ENCODE peak calls at places on chromosomes 16 and 17, in six cellular contexts. V is BE2C; Q is neural progenitor cell; Y is kidney; R is IMR-90; S is naive thymus-derived CD4-positive, alpha-beta T cell. P is an unnamed sample.

GRCh38 chr17:4920351-4921048 is 11.6 kb upstream of the GP1BA start:
- DNase-seq in V (no peak), R (peak; percentile 38), S (no peak), Q (no peak), Y (no peak), P (no peak)

GRCh38 chr17:38922538-38923291 is 2.7 kb upstream of the LASP1NB start:
- DNase-seq in S (no peak), Y (peak; percentile 70), R (peak; percentile 69), Q (peak; percentile 83), V (peak; percentile 75), P (peak; percentile 68)

GRCh38 chr16:57128787-57129389 is 36.5 kb downstream of the CPNE2 start:
- DNase-seq in Q (no peak), S (peak; percentile 35), Y (peak; percentile 43), R (no peak), V (no peak), P (no peak)

GRCh38 chr17:44348234-44348987 is 3.3 kb downstream of the GRN start:
- DNase-seq in Q (no peak), V (no peak), S (no peak), R (peak; percentile 57), Y (no peak), P (peak; percentile 90)

GRCh38 chr16:56257260-56257659 is 66.0 kb downstream of the GNAO1 start:
- DNase-seq in Y (no peak), Q (no peak), V (peak; percentile 93), R (peak; percentile 9), S (no peak), P (no peak)

GRCh38 chr17:77449373-77449907 is 308.7 kb downstream of the SEC14L1 start:
- DNase-seq in V (no peak), Q (no peak), Y (no peak), R (no peak), S (no peak), P (peak; percentile 75)

GRCh38 chr17:17681744-17682292 is 560 bp downstream of the RAI1 start:
- DNase-seq in Y (peak; percentile 90), S (peak; percentile 33), R (no peak), Q (peak; percentile 68), V (peak; percentile 38), P (peak; percentile 90)

GRCh38 chr16:74999683-75000480 is 1.1 kb downstream of the ZNRF1 start:
- DNase-seq in S (peak; percentile 67), Q (peak; percentile 58), R (no peak), V (peak; percentile 51), Y (peak; percentile 87), P (peak; percentile 91)

GRCh38 chr17:3905017-3905486 is 11.2 kb downstream of the P2RX1 start:
- DNase-seq in S (no peak), Y (no peak), V (no peak), R (no peak), Q (no peak), P (no peak)

GRCh38 chr17:75723201-75723930 is 2.1 kb downstream of the ITGB4 start:
- DNase-seq in Y (peak; percentile 71), V (no peak), Q (no peak), R (no peak), S (no peak), P (no peak)

GRCh38 chr16:381788-382717 is at the start of gene PGAP6:
- DNase-seq in S (peak; percentile 36), R (peak; percentile 33), V (peak; percentile 75), Y (peak; percentile 86), Q (peak; percentile 84), P (peak; percentile 93)

GRCh38 chr17:29608986-29609385 is 13.7 kb downstream of the CORO6 start:
- DNase-seq in Y (peak; percentile 57), V (no peak), R (no peak), Q (no peak), S (no peak), P (no peak)

GRCh38 chr16:19165101-19165500 is 2.9 kb upstream of the SYT17 start:
- DNase-seq in R (no peak), Y (no peak), V (no peak), S (no peak), Q (no peak), P (no peak)

GRCh38 chr16:49513040-49513439 is 139.4 kb downstream of the C16orf78 start:
- DNase-seq in R (no peak), S (no peak), Q (peak; percentile 53), Y (peak; percentile 57), V (peak; percentile 44), P (peak; percentile 41)

GRCh38 chr16:81478876-81479496 is 34.4 kb downstream of the CMIP start:
- DNase-seq in Q (no peak), V (no peak), Y (peak; percentile 72), S (no peak), R (no peak), P (peak; percentile 91)

GRCh38 chr16:46923513-46924295 is 39.5 kb downstream of the GPT2 start:
- DNase-seq in Y (no peak), S (no peak), Q (no peak), V (no peak), R (peak; percentile 33), P (no peak)

GRCh38 chr17:81244358-81245023 is 5.4 kb downstream of the NDUFAF8 start:
- DNase-seq in Y (peak; percentile 73), S (peak; percentile 3), R (no peak), V (peak; percentile 50), Q (no peak), P (peak; percentile 73)

GRCh38 chr17:48427598-48427997 is 2.4 kb downstream of the SKAP1 start:
- DNase-seq in Y (no peak), S (peak; percentile 77), R (no peak), V (no peak), Q (no peak), P (no peak)

DNA sequence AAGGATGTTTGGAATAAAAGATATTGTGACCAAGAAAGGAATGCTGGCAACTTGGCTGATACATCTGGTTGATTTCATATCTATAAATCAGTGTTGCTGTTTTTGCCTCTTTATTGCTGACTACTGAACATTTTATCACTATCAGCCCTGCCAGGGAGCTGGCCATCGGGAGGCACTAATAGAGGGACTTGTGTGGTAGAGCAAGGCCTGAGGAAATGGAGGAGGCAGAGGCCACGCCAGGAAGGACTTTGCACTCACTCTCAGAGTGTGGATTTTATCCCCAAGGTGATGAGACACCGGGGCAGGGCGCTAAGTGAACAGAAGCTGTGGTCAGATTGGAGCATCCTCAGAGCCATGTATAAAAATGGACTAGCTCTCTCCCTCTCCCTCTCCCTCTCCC is 9.3 kb upstream of the CYB561 start:
- DNase-seq in V (peak; percentile 33), R (no peak), Y (no peak), S (no peak), Q (no peak), P (no peak)
- H3K4me1 ChIP-seq in V (peaks cover 37% of the 10 kb centered on the region), R (peaks cover 6% of the 10 kb centered on the region), Y (no peaks in the 10 kb centered on the region), S (no peaks in the 10 kb centered on the region), Q (peaks cover 4% of the 10 kb centered on the region), P (peaks cover 19% of the 10 kb centered on the region)

GRCh38 chr16:70686376-70687171 is 721 bp upstream of the MTSS2 start:
- DNase-seq in Y (no peak), R (no peak), Q (no peak), V (no peak), S (peak; percentile 6), P (no peak)
- H3K4me1 ChIP-seq in Y (peaks cover 66% of the 10 kb centered on the region), R (peaks cover 61% of the 10 kb centered on the region), Q (peaks cover 14% of the 10 kb centered on the region), V (peaks cover 30% of the 10 kb centered on the region), S (no peaks in the 10 kb centered on the region), P (peaks cover 20% of the 10 kb centered on the region)

DNA sequence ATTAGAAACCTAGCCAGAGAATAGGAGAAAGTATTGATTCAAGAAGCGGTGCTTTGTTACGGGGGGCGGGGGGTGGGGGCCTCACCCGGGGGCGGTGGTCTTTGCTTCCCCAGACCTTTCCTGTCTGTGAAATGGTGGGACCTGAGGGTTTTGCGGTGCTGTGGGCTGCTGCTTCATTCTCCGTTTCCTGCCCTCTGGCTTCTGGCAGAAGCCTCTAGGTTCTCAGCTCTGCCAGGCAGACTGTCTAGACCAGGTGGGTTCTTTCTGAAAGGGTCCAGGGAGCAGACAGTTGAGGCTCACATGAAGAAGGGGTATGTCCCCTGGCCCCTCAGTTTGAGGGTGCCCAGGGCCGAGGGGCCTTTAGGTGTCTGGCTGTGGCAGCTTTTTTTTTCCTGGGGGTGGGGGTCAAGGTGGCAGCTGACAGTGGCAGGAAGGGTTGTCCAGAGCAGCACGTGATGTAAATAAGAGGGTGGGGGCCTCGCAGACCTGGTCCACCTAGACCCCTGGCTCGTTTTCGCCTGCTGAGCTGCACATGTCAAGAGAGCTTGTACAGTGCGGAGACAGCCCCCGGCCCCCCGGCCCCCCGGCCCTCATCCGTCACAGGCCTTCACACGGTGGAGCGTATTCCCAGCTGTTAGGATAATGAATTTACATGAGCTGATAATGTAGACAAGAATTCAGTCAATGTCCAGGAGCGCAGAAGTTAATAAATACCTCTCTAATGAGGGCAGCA is 14.1 kb downstream of the GSE1 start:
- DNase-seq in R (no peak), V (no peak), Y (no peak), Q (no peak), S (no peak), P (no peak)
- H3K4me1 ChIP-seq in R (no peaks in the 10 kb centered on the region), V (peaks cover 46% of the 10 kb centered on the region), Y (peaks cover 26% of the 10 kb centered on the region), Q (peaks cover 27% of the 10 kb centered on the region), S (no peaks in the 10 kb centered on the region), P (peaks cover 79% of the 10 kb centered on the region)

DNA sequence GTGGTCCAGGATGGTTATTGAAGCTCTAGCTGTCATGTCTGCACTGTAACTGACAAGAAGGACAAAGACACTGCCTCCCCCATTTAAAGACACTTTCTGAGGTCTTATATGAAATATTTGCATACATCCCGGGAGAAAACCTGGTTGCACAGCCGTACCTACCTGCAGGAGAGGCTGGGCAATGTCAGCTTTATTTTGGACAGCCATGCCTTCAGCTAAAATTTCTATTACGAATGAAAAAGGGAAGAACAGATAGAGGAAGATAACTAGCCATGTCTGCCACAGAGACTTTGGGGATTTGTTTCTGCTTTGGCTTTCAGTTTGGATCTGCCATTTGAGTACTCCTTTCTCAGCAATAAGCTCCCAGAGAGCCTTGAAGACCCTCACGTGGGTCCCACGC is 19.0 kb downstream of the SLC7A6 start:
- DNase-seq in Y (no peak), R (no peak), V (no peak), S (no peak), Q (no peak), P (no peak)
- H3K4me1 ChIP-seq in Y (peaks cover 21% of the 10 kb centered on the region), R (peaks cover 10% of the 10 kb centered on the region), V (no peaks in the 10 kb centered on the region), S (peaks cover 66% of the 10 kb centered on the region), Q (no peaks in the 10 kb centered on the region), P (peaks cover 53% of the 10 kb centered on the region)

GRCh38 chr16:52528393-52529080 is 18.4 kb downstream of the TOX3 start:
- DNase-seq in R (no peak), S (no peak), Q (no peak), Y (no peak), V (no peak), P (no peak)
- H3K4me1 ChIP-seq in R (no peaks in the 10 kb centered on the region), S (no peaks in the 10 kb centered on the region), Q (peaks cover 78% of the 10 kb centered on the region), Y (peaks cover 3% of the 10 kb centered on the region), V (no peaks in the 10 kb centered on the region), P (no peaks in the 10 kb centered on the region)

DNA sequence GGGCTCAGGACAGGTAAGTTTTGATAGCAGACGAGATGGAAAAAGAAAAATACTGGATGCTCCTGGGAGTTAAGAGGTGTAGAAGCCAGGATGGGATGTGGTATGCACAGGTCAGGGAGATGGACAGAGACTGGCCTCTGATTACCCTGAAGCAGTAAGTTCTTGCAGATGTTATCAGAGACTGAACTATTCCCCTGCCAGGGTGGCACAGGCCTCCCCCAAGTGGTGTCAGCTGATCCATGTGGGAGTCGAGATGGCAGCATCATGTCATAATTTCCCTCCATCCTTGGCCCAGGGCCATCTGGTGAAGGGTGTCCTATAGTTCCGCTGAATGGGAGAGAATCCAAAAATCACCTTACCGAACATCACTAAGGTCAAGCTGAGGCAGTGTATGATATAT is 14.1 kb upstream of the NKD1 start:
- DNase-seq in Y (no peak), Q (no peak), S (no peak), V (no peak), R (no peak), P (peak; percentile 51)
- H3K4me1 ChIP-seq in Y (no peaks in the 10 kb centered on the region), Q (peaks cover 7% of the 10 kb centered on the region), S (no peaks in the 10 kb centered on the region), V (no peaks in the 10 kb centered on the region), R (no peaks in the 10 kb centered on the region), P (no peaks in the 10 kb centered on the region)